ENCODE peak calls at places on chromosomes 4 and X, in six cellular contexts. Y is GM12864; G is activated naive CD8-positive, alpha-beta T cell treated with anti-CD3 and anti-CD28 coated beads, Interleukin-2, amount 50 U/mL, for 24 hours; J is cardiac septum; A is H4; M is thyroid gland. E is an unnamed sample.

GRCh38 chr4:139015948-139016451 is 419 bp downstream of the NOCT start:
- DNase-seq in J (peak; percentile 81), G (peak; percentile 47), A (no peak), M (peak; percentile 63), Y (peak; percentile 37), E (peak; percentile 82)

GRCh38 chrX:12439396-12439795 is 301.1 kb downstream of the FRMPD4 start:
- DNase-seq in G (no peak), M (no peak), J (no peak), A (no peak), Y (no peak), E (no peak)

GRCh38 chr4:38275331-38275821 is 315.2 kb downstream of the PTTG2 start:
- DNase-seq in A (no peak), Y (no peak), M (peak; percentile 62), J (no peak), G (no peak), E (no peak)

GRCh38 chr4:177975315-177975714 is 533.1 kb upstream of the AGA start:
- DNase-seq in M (no peak), Y (no peak), J (no peak), A (no peak), G (no peak), E (no peak)

GRCh38 chr4:165682621-165683020 is 190.4 kb upstream of the TLL1 start:
- DNase-seq in M (no peak), Y (no peak), A (no peak), G (no peak), J (no peak), E (no peak)

GRCh38 chr4:56654238-56654632 is 26.9 kb downstream of the HOPX start:
- DNase-seq in Y (no peak), J (no peak), A (no peak), G (no peak), M (peak; percentile 34), E (no peak)

GRCh38 chr4:1402021-1402515 is 4.2 kb downstream of the NKX1-1 start:
- DNase-seq in J (peak; percentile 49), M (no peak), A (no peak), Y (no peak), G (no peak), E (peak; percentile 78)

GRCh38 chr4:155541716-155542115 is 124.9 kb upstream of the GUCY1A1 start:
- DNase-seq in M (no peak), A (no peak), J (no peak), Y (no peak), G (no peak), E (no peak)

GRCh38 chrX:20061869-20062254 is 54.8 kb downstream of the MAP7D2 start:
- DNase-seq in M (peak; percentile 7), A (peak; percentile 45), G (no peak), J (no peak), Y (no peak), E (no peak)

GRCh38 chr4:149765630-149766029 is 50.0 kb downstream of the IQCM start:
- DNase-seq in M (no peak), A (no peak), G (no peak), J (no peak), Y (no peak), E (no peak)

GRCh38 chr4:77776182-77777134 is 42.7 kb downstream of the CNOT6L start:
- DNase-seq in M (no peak), G (no peak), A (peak; percentile 45), Y (no peak), J (no peak), E (no peak)

GRCh38 chrX:96182366-96182765 is 502.3 kb upstream of the DIAPH2 start:
- DNase-seq in A (peak; percentile 61), M (no peak), Y (no peak), G (no peak), J (no peak), E (no peak)

GRCh38 chr4:32840461-32841189 is 2120.5 kb downstream of the PCDH7 start:
- DNase-seq in A (no peak), G (no peak), Y (no peak), M (no peak), J (no peak), E (no peak)

GRCh38 chr4:176534566-176534965 is 214.8 kb downstream of the SPCS3 start:
- DNase-seq in M (no peak), A (peak; percentile 64), G (no peak), Y (no peak), J (no peak), E (no peak)

GRCh38 chr4:23438764-23439163 is 451.1 kb downstream of the PPARGC1A start:
- DNase-seq in Y (no peak), M (no peak), J (no peak), A (no peak), G (no peak), E (no peak)

GRCh38 chr4:133152801-133153526 is 3.9 kb downstream of the PCDH10 start:
- DNase-seq in A (no peak), Y (no peak), G (no peak), M (no peak), J (no peak), E (no peak)

GRCh38 chrX:71859637-71860036 is 51.0 kb upstream of the NHSL2 start:
- DNase-seq in Y (peak; percentile 10), M (peak; percentile 46), G (peak; percentile 25), A (peak; percentile 37), J (no peak), E (no peak)

GRCh38 chr4:174314770-174315169 is 31.1 kb downstream of the CEP44 start:
- DNase-seq in A (peak; percentile 58), J (no peak), Y (no peak), G (no peak), M (no peak), E (no peak)

GRCh38 chrX:19661977-19662376 is 146.7 kb upstream of the MAP3K15 start:
- DNase-seq in J (no peak), M (no peak), A (no peak), Y (no peak), G (no peak), E (no peak)

GRCh38 chrX:39491548-39492297 is 606.0 kb downstream of the BCOR start:
- DNase-seq in M (no peak), J (no peak), Y (peak; percentile 64), G (peak; percentile 59), A (no peak), E (no peak)

GRCh38 chr4:123994917-123995316 is 598.3 kb downstream of the SPRY1 start:
- DNase-seq in M (no peak), J (no peak), Y (no peak), A (no peak), G (no peak), E (no peak)

GRCh38 chr4:183256756-183257385 is 63.2 kb downstream of the CLDN22 start:
- DNase-seq in A (peak; percentile 54), J (no peak), Y (no peak), M (peak; percentile 56), G (peak; percentile 48), E (no peak)

GRCh38 chr4:107857741-107858140 is 33.0 kb downstream of the SGMS2 start:
- DNase-seq in G (no peak), J (no peak), Y (no peak), M (no peak), A (no peak), E (no peak)

GRCh38 chrX:85379174-85379907 is at the start of gene POF1B:
- DNase-seq in J (no peak), A (no peak), G (no peak), Y (no peak), M (peak; percentile 2), E (no peak)

GRCh38 chr4:8129136-8129535 is 29.5 kb downstream of the ABLIM2 start:
- DNase-seq in J (no peak), Y (no peak), G (peak; percentile 6), A (no peak), M (no peak), E (no peak)

GRCh38 chr4:113756005-113756410 is 5.5 kb downstream of the CAMK2D start:
- DNase-seq in Y (peak; percentile 36), G (no peak), A (peak; percentile 26), J (no peak), M (no peak), E (no peak)

GRCh38 chrX:149462849-149463248 is 42.3 kb downstream of the IDS start:
- DNase-seq in G (no peak), Y (no peak), A (no peak), J (no peak), M (no peak), E (no peak)

GRCh38 chr4:13626492-13627184 is 887 bp downstream of the BOD1L1 start:
- DNase-seq in A (no peak), Y (no peak), M (no peak), G (no peak), J (no peak), E (no peak)

GRCh38 chr4:108119199-108119800 is 49.4 kb downstream of the LEF1 start:
- DNase-seq in J (no peak), Y (no peak), A (no peak), G (no peak), M (no peak), E (no peak)

GRCh38 chr4:48247878-48248558 is 21.6 kb downstream of the TEC start:
- DNase-seq in M (no peak), G (no peak), Y (no peak), A (no peak), J (no peak), E (no peak)

GRCh38 chr4:17055788-17056187 is 157.3 kb upstream of the LDB2 start:
- DNase-seq in Y (no peak), M (no peak), A (peak; percentile 84), J (no peak), G (no peak), E (no peak)